ENCODE peak calls at places on chromosomes 3 and 15, in ten cellular contexts. G is HT-29, M is foreskin fibroblast, Z is D341Med, S is endothelial cell, K is ELF-1, H is uterus, U is BJ, P is GM13977, O is AG08395. E is an unnamed sample.

GRCh38 chr3:87811953-87812352 is 246.9 kb downstream of the CGGBP1 start:
- DNase-seq in M (no peak), O (no peak), K (no peak), Z (no peak), U (no peak), P (no peak), S (no peak), G (no peak), H (no peak), E (no peak)

GRCh38 chr15:66703540-66703941 is 1.5 kb downstream of the SMAD6 start:
- DNase-seq in U (no peak), G (no peak), M (peak; percentile 71), O (no peak), Z (no peak), H (peak; percentile 38), P (peak; percentile 73), K (peak; percentile 28), S (peak; percentile 36), E (no peak)

GRCh38 chr3:32614956-32615355 is 44.3 kb upstream of the DYNC1LI1 start:
- DNase-seq in H (no peak), Z (no peak), U (no peak), S (peak; percentile 49), O (peak; percentile 64), M (peak; percentile 76), P (no peak), G (no peak), K (no peak), E (no peak)

GRCh38 chr3:140931016-140931454 is 10.6 kb upstream of the SLC25A36 start:
- DNase-seq in P (no peak), M (peak; percentile 38), S (peak; percentile 27), K (peak; percentile 30), G (no peak), Z (no peak), H (no peak), U (no peak), O (no peak), E (no peak)

GRCh38 chr3:66606126-66606525 is 105.3 kb upstream of the LRIG1 start:
- DNase-seq in H (no peak), K (no peak), Z (no peak), U (no peak), M (no peak), G (no peak), O (no peak), S (no peak), P (no peak), E (no peak)

GRCh38 chr15:75731248-75732100 is 18.8 kb upstream of the CSPG4 start:
- DNase-seq in S (no peak), K (no peak), H (peak; percentile 73), U (no peak), P (no peak), G (no peak), O (no peak), M (peak; percentile 75), Z (no peak), E (peak; percentile 67)

GRCh38 chr3:11477286-11477935 is 166.3 kb downstream of the VGLL4 start:
- DNase-seq in S (peak; percentile 11), P (no peak), H (no peak), U (peak; percentile 62), M (peak; percentile 91), O (peak; percentile 58), Z (no peak), G (peak; percentile 18), K (peak; percentile 26), E (no peak)

GRCh38 chr3:126415661-126416591 is 21.2 kb downstream of the CFAP100 start:
- DNase-seq in S (no peak), P (no peak), K (no peak), M (no peak), H (peak; percentile 11), G (no peak), O (no peak), U (no peak), Z (no peak), E (no peak)

GRCh38 chr3:108780235-108780634 is 23.0 kb upstream of the RETNLB start:
- DNase-seq in O (no peak), K (no peak), U (no peak), Z (no peak), H (no peak), S (no peak), G (no peak), M (no peak), P (no peak), E (no peak)

GRCh38 chr3:11953350-11953749 is 50.8 kb upstream of the SYN2 start:
- DNase-seq in M (no peak), O (no peak), G (no peak), P (no peak), H (no peak), Z (no peak), K (no peak), U (no peak), S (no peak), E (no peak)

GRCh38 chr3:149936812-149937230 is 33.9 kb downstream of the PFN2 start:
- DNase-seq in M (peak; percentile 80), K (peak; percentile 81), O (peak; percentile 45), P (peak; percentile 31), U (no peak), Z (peak; percentile 72), S (peak; percentile 54), H (peak; percentile 16), G (peak; percentile 77), E (peak; percentile 66)

GRCh38 chr15:70703483-70703882 is 59.9 kb downstream of the UACA start:
- DNase-seq in M (peak; percentile 45), K (no peak), U (no peak), S (no peak), G (peak; percentile 77), P (no peak), Z (no peak), O (peak; percentile 29), H (no peak), E (peak; percentile 49)

GRCh38 chr3:8841472-8841871 is 72.1 kb upstream of the OXTR start:
- DNase-seq in G (no peak), M (peak; percentile 60), S (no peak), Z (no peak), K (no peak), U (no peak), O (no peak), P (no peak), H (no peak), E (no peak)